ENCODE peak calls at places on chromosomes 3 and 15, in nine cellular contexts. S is stimulated activated CD8-positive, alpha-beta memory T cell treated with anti-CD3 and anti-CD28 coated beads, Interleukin-7, amount 100 ng/mL, for 24 hours; E is T-helper 1 cell; N is body of pancreas; U is LoVo; X is NCI-H2081; B is pancreas; M is EL; J is ureter. Z is an unnamed sample.

GRCh38 chr3:88809993-88810392 is 297.4 kb upstream of the EPHA3 start:
- DNase-seq in J (no peak), N (no peak), M (peak), U (no peak), S (no peak), B (no peak), E (no peak), X (no peak), Z (no peak)

GRCh38 chr3:72163809-72164634 is 379.1 kb upstream of the PROK2 start:
- DNase-seq in S (no peak), B (no peak), U (no peak), M (no peak), N (no peak), X (no peak), J (no peak), E (no peak), Z (no peak)

GRCh38 chr3:196214783-196215441 is 1.4 kb upstream of the SLC51A start:
- DNase-seq in S (no peak), X (no peak), M (no peak), N (no peak), J (no peak), E (no peak), U (no peak), B (no peak), Z (no peak)

GRCh38 chr15:59060348-59060747 is 44.6 kb upstream of the CCNB2 start:
- DNase-seq in X (no peak), B (no peak), J (no peak), M (no peak), U (no peak), S (no peak), E (no peak), N (no peak), Z (no peak)

GRCh38 chr3:132315851-132316250 is 1.4 kb upstream of the ACP3 start:
- DNase-seq in X (no peak), J (no peak), N (no peak), M (no peak), S (no peak), E (no peak), U (no peak), B (no peak), Z (no peak)

GRCh38 chr15:80970018-80970657 is 19.5 kb downstream of the MESD start:
- DNase-seq in S (no peak), N (peak), E (no peak), X (peak), U (peak), M (peak), J (peak), B (no peak), Z (peak)

GRCh38 chr15:69729167-69729748 is 276.6 kb downstream of the RPLP1 start:
- DNase-seq in N (peak), E (peak), S (peak), X (no peak), M (peak), U (peak), B (no peak), J (no peak), Z (peak)

GRCh38 chr3:196422976-196423781 is 9.0 kb downstream of the UBXN7 start:
- DNase-seq in S (no peak), U (no peak), B (peak), N (peak), E (no peak), X (peak), J (no peak), M (no peak), Z (no peak)

GRCh38 chr3:119313461-119313860 is 19.3 kb downstream of the ARHGAP31 start:
- DNase-seq in S (no peak), U (no peak), J (no peak), X (no peak), B (no peak), E (no peak), M (no peak), N (no peak), Z (no peak)

GRCh38 chr3:185677146-185677829 is 91.2 kb downstream of the SENP2 start:
- DNase-seq in J (no peak), E (no peak), M (peak), U (peak), X (peak), N (peak), B (no peak), S (no peak), Z (no peak)

GRCh38 chr15:89106200-89106599 is 17.9 kb downstream of the ABHD2 start:
- DNase-seq in U (no peak), M (no peak), B (no peak), E (no peak), J (no peak), X (no peak), N (no peak), S (no peak), Z (no peak)

GRCh38 chr3:64687781-64688515 is at the start of gene ADAMTS9:
- DNase-seq in J (peak), U (no peak), N (peak), E (no peak), S (no peak), B (peak), M (peak), X (no peak), Z (no peak)

GRCh38 chr3:135516143-135516542 is 449.4 kb upstream of the PPP2R3A start:
- DNase-seq in M (peak), N (no peak), X (no peak), S (no peak), B (no peak), U (no peak), J (no peak), E (no peak), Z (no peak)

GRCh38 chr3:42673082-42673481 is 12.3 kb upstream of the KLHL40 start:
- DNase-seq in M (no peak), N (no peak), J (peak), E (no peak), S (no peak), B (no peak), U (no peak), X (no peak), Z (no peak)

GRCh38 chr3:139537325-139537724 is 2.2 kb downstream of the RBP1 start:
- DNase-seq in B (no peak), E (no peak), N (no peak), X (no peak), M (peak), S (no peak), J (no peak), U (peak), Z (no peak)

GRCh38 chr15:75140080-75140879 is 61.4 kb upstream of the C15orf39 start:
- DNase-seq in U (no peak), B (no peak), E (no peak), N (no peak), M (no peak), X (no peak), J (no peak), S (no peak), Z (no peak)

GRCh38 chr3:36175916-36176461 is 204.3 kb upstream of the STAC start:
- DNase-seq in X (no peak), E (no peak), U (no peak), J (no peak), N (no peak), S (no peak), M (no peak), B (no peak), Z (no peak)

GRCh38 chr3:50572801-50573371 is 3.6 kb downstream of the HEMK1 start:
- DNase-seq in N (no peak), E (no peak), J (no peak), S (no peak), U (no peak), B (no peak), X (no peak), M (no peak), Z (peak)

GRCh38 chr3:13419356-13420050 is 619 bp downstream of the NUP210 start:
- DNase-seq in M (no peak), B (peak), J (no peak), E (peak), N (peak), X (no peak), S (no peak), U (peak), Z (peak)

GRCh38 chr3:43378066-43378935 is 92.0 kb downstream of the SNRK start:
- DNase-seq in N (peak), S (peak), X (no peak), E (peak), J (no peak), U (peak), B (peak), M (peak), Z (peak)

GRCh38 chr3:87236093-87236492 is 9.0 kb downstream of the CHMP2B start:
- DNase-seq in X (no peak), N (no peak), B (no peak), M (peak), E (no peak), J (no peak), U (peak), S (no peak), Z (no peak)

Z was measured in activated T-helper 2 cell treated with anti-CD3 and anti-CD28 coated beads, Interferon-gamma antibody, Interleukin-2, Interleukin-4, amounts not matched to agents 10 μg/mL and 5 μg/mL and 100 μg/mL, durations not matched to agents 14 hours and 24 hours and 36 hours.